ENCODE peak calls at places on chromosomes 12 and 14, in six cellular contexts. Y is Peyer's patch, H is GM12865, M is lower lobe of right lung, U is activated B cell treated with CpG ODN at 0.5 μM for 24 hours, I is HL-60. K is an unnamed sample.

GRCh38 chr12:107126688-107127481 is 33.5 kb upstream of the CRY1 start:
- DNase-seq in Y (no peak), H (no peak), M (no peak), U (no peak), I (no peak), K (no peak)

GRCh38 chr12:62846506-62846905 is 88.4 kb downstream of the PPM1H start:
- DNase-seq in Y (no peak), H (no peak), M (no peak), U (no peak), I (peak; percentile 18), K (no peak)

GRCh38 chr12:6912164-6912956 is 2.0 kb upstream of the ENO2 start:
- DNase-seq in Y (no peak), H (no peak), M (peak; percentile 47), U (no peak), I (no peak), K (no peak)

GRCh38 chr14:45177081-45177480 is 41.4 kb downstream of the FANCM start:
- DNase-seq in Y (no peak), H (no peak), M (no peak), U (no peak), I (no peak), K (no peak)

GRCh38 chr12:104709692-104710435 is 248.2 kb downstream of the SLC41A2 start:
- DNase-seq in Y (no peak), H (no peak), M (no peak), U (no peak), I (no peak), K (no peak)

GRCh38 chr12:3863756-3864155 is 9.4 kb downstream of the PARP11 start:
- DNase-seq in Y (no peak), H (no peak), M (no peak), U (no peak), I (no peak), K (no peak)

GRCh38 chr14:61564623-61565091 is 130.7 kb upstream of the HIF1A start:
- DNase-seq in Y (no peak), H (no peak), M (no peak), U (no peak), I (no peak), K (no peak)

GRCh38 chr14:62162998-62163589 is 400.9 kb downstream of the SNAPC1 start:
- DNase-seq in Y (no peak), H (peak; percentile 30), M (no peak), U (no peak), I (no peak), K (peak; percentile 15)

GRCh38 chr12:49105504-49106120 is 5.0 kb downstream of the LMBR1L start:
- DNase-seq in Y (no peak), H (no peak), M (no peak), U (no peak), I (no peak), K (no peak)

GRCh38 chr12:111451649-111452129 is 46.0 kb downstream of the SH2B3 start:
- DNase-seq in Y (no peak), H (peak; percentile 67), M (no peak), U (no peak), I (peak; percentile 49), K (no peak)

GRCh38 chr14:102203382-102203781 is 63.7 kb downstream of the WDR20 start:
- DNase-seq in Y (peak; percentile 42), H (no peak), M (no peak), U (no peak), I (no peak), K (no peak)

GRCh38 chr12:4274960-4275868 is 1.7 kb downstream of the CCND2 start:
- DNase-seq in Y (peak; percentile 67), H (no peak), M (no peak), U (no peak), I (no peak), K (no peak)

GRCh38 chr12:81517296-81517695 is 241.9 kb downstream of the PPFIA2 start:
- DNase-seq in Y (no peak), H (no peak), M (no peak), U (no peak), I (no peak), K (no peak)

GRCh38 chr12:81520064-81520945 is 238.8 kb downstream of the PPFIA2 start:
- DNase-seq in Y (no peak), H (peak; percentile 10), M (no peak), U (no peak), I (no peak), K (no peak)

DNA sequence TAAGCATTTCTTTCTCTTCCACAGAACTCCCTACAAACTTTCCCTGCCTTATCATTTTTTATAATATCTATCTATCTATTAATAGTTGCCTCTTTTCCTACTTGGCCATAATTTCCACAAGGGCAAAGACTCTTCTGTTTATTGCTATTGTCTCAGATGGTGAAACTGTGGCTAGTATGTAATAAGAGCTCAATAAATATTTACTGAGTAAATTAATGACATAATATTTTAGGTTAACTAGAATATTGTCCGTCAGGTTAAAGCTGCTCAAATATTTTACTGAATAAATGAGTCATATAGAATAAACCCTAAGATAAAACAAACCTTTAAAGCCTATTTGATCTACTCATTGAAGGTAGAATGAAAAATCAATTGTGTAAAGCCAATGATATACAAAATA is 240.5 kb downstream of the PPFIA2 start:
- DNase-seq in Y (no peak), H (no peak), M (no peak), U (no peak), I (no peak), K (no peak)
- TF ChIP-seq CTCF in Y (no peak), H (no peak), M (no peak), U (no peak), I (no peak), K (no peak)

DNA sequence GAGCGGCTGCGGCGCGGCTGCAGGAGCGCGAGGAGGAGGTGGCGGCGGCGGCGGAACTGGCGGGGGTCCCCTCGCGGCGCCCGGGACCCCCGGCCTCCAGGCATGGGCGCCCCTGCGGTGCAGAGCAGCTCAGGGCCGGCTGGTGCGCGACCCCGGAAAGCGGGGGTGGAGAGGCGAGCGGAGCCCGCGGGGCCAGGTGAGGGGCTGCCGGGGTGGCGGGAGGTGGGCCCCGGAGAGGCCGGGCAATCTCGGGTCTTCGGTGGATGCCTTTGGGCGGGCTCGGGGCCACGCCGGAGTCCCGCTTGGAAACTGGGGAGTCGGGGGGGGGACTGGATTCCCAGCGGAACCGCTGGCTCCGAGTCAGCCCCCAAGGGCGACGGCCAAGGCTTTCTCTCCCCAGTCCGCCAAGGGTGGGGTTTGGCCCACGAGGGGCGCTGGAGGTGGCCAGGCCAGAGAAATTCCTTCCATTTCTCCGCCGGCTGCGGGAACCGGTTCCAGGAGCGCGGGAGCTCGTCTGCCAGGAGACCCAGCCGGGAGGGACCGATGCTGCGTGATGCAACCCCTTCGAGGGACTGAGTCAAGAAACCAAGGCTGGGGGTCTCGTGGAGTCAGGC is 13.9 kb upstream of the NR4A1 start:
- DNase-seq in Y (peak; percentile 67), H (no peak), M (peak; percentile 66), U (peak; percentile 54), I (no peak), K (peak; percentile 52)
- TF ChIP-seq CTCF in Y (no peak), H (no peak), M (no peak), U (no peak), I (no peak), K (peak; percentile 34)

DNA sequence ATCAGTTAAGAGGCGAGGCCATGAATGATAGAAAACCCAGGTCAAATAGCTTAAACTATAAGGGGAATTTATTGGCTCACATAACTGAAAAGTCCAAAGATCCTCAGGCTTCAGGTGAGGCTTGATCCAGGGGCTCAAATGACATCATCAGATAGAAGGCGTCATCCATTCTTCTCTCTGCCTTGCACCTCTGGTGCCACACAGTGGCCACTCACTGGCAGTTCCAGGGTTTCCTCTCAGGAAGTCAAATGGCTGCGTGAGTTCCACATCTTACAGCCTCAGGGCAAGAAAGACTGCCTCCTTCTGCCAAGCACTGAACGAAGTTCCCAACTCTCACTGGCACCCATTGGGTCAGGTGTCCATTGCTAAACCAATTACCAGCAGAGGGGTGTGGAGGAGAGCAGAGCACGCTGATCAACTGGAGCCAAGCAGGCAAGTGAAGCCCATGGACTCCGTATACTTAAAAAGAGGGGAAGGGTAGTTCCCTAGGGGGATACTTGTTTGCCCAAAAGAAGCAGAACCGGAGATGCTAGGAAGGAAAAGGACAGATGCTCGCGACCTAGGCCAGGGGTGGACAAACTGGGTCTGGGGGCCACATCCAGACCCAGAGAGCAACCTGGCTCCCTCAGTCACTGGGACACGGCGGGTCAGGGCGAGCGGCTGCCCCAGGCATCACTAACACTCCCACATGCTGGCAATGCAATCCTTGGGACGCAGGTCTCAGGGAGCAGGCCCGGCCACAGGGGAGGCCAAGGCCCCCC is 69.3 kb downstream of the SERPINA3 start:
- DNase-seq in Y (no peak), H (peak; percentile 21), M (no peak), U (no peak), I (peak; percentile 39), K (no peak)
- TF ChIP-seq CTCF in Y (peak; percentile 62), H (peak; percentile 42), M (no peak), U (no peak), I (peak; percentile 56), K (peak; percentile 46)

GRCh38 chr12:118144499-118144898 is 8.6 kb downstream of the PEBP1 start:
- DNase-seq in Y (no peak), H (no peak), M (no peak), U (no peak), I (no peak), K (no peak)
- TF ChIP-seq CTCF in Y (no peak), H (no peak), M (no peak), U (no peak), I (no peak), K (no peak)

GRCh38 chr14:51504626-51505025 is 147.1 kb upstream of the FRMD6 start:
- DNase-seq in Y (no peak), H (no peak), M (no peak), U (no peak), I (no peak), K (no peak)
- TF ChIP-seq CTCF in Y (no peak), H (no peak), M (no peak), U (no peak), I (no peak), K (no peak)

GRCh38 chr14:76718306-76719075 is 42.8 kb upstream of the VASH1 start:
- DNase-seq in Y (no peak), H (no peak), M (no peak), U (no peak), I (no peak), K (no peak)
- TF ChIP-seq CTCF in Y (no peak), H (no peak), M (no peak), U (no peak), I (no peak), K (no peak)

DNA sequence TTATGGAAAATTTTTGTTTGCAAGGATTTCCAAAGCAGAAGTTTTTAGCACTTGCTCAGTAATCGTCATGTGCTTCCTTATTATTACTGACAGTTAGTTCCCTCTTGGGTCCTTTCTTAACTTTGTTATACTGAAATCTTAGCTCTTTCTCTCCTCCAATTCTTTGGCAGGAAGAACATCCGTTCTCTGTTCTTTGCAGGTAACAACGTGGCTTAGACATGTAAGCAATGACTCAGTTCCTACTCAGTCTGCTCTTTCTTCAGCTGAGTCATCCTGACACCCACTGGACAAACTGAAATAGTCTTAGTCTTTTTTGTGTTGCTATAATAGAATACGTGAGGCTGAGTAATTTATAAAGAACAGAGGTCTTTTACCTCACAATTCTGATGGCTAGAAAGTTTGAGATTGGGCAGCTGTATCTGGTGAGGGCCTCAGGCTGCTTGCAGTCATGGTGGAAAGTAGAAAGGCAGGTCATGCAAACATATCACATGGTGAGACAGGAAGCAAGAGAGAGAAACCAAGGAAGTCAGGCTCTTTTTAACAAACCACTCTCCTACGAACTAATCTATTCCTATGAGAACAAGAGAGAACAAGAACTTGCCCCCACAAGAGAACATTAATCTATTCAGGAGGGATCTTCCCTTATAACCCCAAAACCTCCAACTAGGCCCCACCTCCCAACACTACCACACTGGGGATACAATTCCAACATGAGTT is 49.2 kb downstream of the TESPA1 start:
- DNase-seq in Y (no peak), H (peak; percentile 81), M (no peak), U (no peak), I (peak; percentile 42), K (no peak)
- TF ChIP-seq CTCF in Y (no peak), H (peak; percentile 12), M (no peak), U (no peak), I (no peak), K (no peak)